ENCODE peak calls at places on chromosomes 16 and 17, in five cellular contexts. S is K562, W is A549, O is GM12878, U is H1. R is an unnamed sample.

GRCh38 chr17:81871387-81872120 is 417 bp upstream of the ARHGDIA start:
- DNase-seq in U (peak), S (no peak), W (peak), O (peak), R (peak)

GRCh38 chr17:60392845-60393702 is 1.1 kb upstream of the USP32 start:
- DNase-seq in W (peak), U (no peak), O (peak), S (no peak), R (peak)

GRCh38 chr16:27720731-27721547 is 171.0 kb downstream of the KATNIP start:
- DNase-seq in W (no peak), O (no peak), S (no peak), U (no peak), R (no peak)

GRCh38 chr17:15920758-15921239 is 24.1 kb upstream of the ADORA2B start:
- DNase-seq in W (peak), U (no peak), S (peak), O (no peak), R (no peak)

GRCh38 chr17:81519284-81520020 is 6.9 kb upstream of the ACTG1 start:
- DNase-seq in W (peak), U (peak), O (no peak), S (peak), R (no peak)

GRCh38 chr17:14337596-14338079 is 36.8 kb downstream of the HS3ST3B1 start:
- DNase-seq in O (no peak), W (no peak), S (no peak), U (no peak), R (no peak)

GRCh38 chr17:34598161-34598776 is 18.9 kb downstream of the TMEM132E start:
- DNase-seq in U (peak), S (peak), O (no peak), W (no peak), R (peak)

GRCh38 chr16:46790599-46791270 is 40.2 kb downstream of the C16orf87 start:
- DNase-seq in S (no peak), O (no peak), W (no peak), U (no peak), R (no peak)

GRCh38 chr17:81563861-81564586 is 11.9 kb upstream of the FAAP100 start:
- DNase-seq in O (no peak), U (no peak), S (no peak), W (no peak), R (no peak)

GRCh38 chr16:22317625-22318024 is 20.4 kb downstream of the POLR3E start:
- DNase-seq in S (no peak), W (no peak), O (no peak), U (no peak), R (no peak)

GRCh38 chr17:77556408-77557068 is 402.0 kb upstream of the TNRC6C start:
- DNase-seq in S (no peak), O (no peak), U (no peak), W (no peak), R (no peak)

GRCh38 chr17:74759941-74760340 is 11.5 kb downstream of the NHERF1 start:
- DNase-seq in W (no peak), S (no peak), U (no peak), O (no peak), R (peak)

GRCh38 chr16:13307255-13307654 is 405.9 kb downstream of the SHISA9 start:
- DNase-seq in U (no peak), W (no peak), O (no peak), S (no peak), R (no peak)

GRCh38 chr17:18280766-18281165 is 20.3 kb downstream of the MIEF2 start:
- DNase-seq in U (no peak), O (no peak), W (no peak), S (peak), R (no peak)

GRCh38 chr17:80777274-80777673 is 214.4 kb upstream of the CHMP6 start:
- DNase-seq in U (no peak), S (no peak), O (no peak), W (no peak), R (no peak)

DNA sequence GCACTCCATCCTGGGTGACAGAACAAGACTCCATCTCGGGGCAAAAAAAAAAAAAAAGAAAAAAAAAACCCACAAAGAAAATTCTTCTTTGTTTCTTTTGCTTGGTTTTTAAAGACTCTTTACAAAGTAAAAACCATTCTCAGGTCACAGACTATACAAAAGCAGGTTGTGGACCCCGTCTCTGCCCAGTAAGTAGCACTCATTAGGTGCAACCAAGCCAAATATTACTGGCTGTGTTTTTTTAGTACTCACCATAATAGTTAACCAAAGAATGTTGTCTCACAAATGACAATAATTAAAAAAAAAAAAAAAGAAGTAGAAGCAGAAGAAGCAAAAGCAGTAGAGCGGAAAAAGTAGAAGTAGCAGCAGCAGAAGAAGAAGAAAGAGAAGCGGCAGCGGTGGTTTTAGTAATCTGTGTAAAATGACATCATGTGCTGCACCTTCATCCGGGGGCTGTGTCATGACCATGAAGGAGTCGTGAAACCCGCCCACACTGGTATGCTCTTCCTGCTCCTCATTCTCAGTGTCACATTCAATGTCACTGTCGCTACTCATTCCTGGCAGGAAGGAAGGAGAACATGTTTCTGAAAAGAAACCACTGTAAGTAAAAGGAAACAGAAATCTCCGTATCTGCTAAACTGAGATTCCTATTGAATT is 105.4 kb downstream of the TRIM37 start:
- DNase-seq in O (peak), W (no peak), S (peak), U (no peak), R (no peak)
- TF ChIP-seq CHD2 in O (peak), W (no peak), S (no peak), U (no peak), R (no peak)

GRCh38 chr16:2784536-2785100 is 2.7 kb downstream of the PRSS33 start:
- DNase-seq in O (no peak), W (no peak), U (no peak), S (no peak), R (no peak)
- TF ChIP-seq CHD2 in O (no peak), W (no peak), U (no peak), S (no peak), R (no peak)

GRCh38 chr16:77944631-77945030 is 77.7 kb upstream of the CLEC3A start:
- DNase-seq in O (no peak), S (no peak), U (no peak), W (no peak), R (no peak)
- TF ChIP-seq CHD2 in O (no peak), S (no peak), U (no peak), W (no peak), R (no peak)

GRCh38 chr16:30782486-30783279 is 4.3 kb downstream of the ZNF629 start:
- DNase-seq in U (no peak), W (no peak), S (no peak), O (no peak), R (no peak)
- TF ChIP-seq CHD2 in U (no peak), W (no peak), S (no peak), O (no peak), R (no peak)

DNA sequence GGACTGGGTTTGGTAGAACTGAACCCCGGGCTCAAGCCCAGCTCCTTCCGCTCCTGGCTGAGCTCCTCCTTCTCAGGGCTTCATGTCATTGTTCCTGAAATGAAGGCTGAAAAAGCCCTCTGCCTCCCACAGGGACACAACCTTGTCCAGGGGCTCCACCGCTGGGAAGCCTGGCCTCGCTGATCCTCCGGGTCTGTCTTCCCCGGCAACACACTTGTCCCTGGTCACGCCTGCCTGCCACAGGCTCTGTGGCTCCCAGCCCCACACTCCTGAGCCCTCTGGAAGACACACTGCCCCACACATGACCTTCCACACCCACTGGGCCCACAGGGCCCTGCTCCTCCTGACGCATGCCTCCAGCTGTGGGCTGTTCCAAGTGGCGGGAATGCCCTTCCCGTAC is 18.0 kb upstream of the ZC3H18 start:
- DNase-seq in W (no peak), O (no peak), S (no peak), U (no peak), R (no peak)
- TF ChIP-seq CHD2 in W (no peak), O (no peak), S (no peak), U (no peak), R (no peak)

DNA sequence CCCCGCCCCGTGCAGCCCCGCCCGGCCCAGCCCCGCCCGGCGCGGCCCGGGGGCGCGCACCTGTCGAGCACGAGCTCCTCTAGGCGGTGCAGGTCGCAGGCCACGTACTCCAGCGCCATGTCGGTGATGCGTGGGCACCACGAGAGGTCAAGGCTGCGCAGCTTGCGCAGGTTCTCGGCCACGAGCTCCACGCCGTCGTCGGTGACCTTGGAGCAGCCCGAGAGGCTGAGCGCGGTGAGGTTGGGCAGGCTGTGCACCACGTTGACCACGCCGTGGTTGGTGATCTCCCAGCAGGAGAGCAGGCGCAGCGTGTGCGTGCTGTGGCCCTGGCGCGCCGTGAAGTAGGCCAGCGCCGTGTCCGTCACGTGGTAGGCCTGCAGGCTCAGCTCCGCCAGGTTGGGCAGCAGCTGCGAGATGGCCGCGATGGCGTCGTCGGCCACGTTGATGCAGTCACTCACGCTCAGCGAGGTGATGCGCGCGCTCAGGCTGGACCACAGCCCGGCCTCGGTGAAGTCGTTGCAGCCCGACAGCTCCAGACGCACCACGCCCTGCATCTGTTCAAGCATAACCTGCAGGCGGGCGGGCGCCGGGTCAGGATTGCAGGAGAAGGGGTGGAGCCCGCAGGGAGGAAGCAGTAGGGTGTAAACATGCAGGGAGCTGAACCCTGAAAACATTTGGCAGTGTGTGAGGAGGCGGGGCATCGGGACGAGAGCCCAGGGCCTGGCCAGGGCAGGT is 5.3 kb upstream of the WDR24 start:
- DNase-seq in W (no peak), U (peak), S (peak), O (no peak), R (no peak)
- TF ChIP-seq CHD2 in W (no peak), U (no peak), S (no peak), O (no peak), R (no peak)

DNA sequence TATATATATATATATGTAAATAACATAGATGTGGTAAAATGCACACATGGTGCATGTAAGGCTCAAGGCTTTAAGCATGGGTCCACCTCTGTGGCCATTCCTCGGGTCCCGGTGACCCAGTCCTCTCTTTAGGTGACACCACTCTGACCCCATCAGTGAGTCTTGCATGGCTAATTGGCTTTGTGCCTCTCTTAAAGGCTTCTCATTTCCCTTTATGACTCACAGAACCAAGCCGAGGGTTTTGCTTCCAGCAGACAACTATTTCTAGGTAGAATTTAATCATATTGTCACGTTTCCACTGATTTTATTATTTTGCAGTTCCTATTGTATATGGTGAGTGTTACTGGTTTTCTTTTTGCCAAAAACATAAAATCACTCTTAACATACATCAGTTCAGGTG is 59.7 kb downstream of the PLCG2 start:
- DNase-seq in W (no peak), O (peak), S (no peak), U (no peak), R (no peak)
- TF ChIP-seq CHD2 in W (no peak), O (no peak), S (no peak), U (no peak), R (no peak)

GRCh38 chr17:62824290-62825135 is 16.4 kb upstream of the MARCHF10 start:
- DNase-seq in U (no peak), S (no peak), O (no peak), W (peak), R (no peak)

GRCh38 chr17:62825182-62825581 is 17.1 kb upstream of the MARCHF10 start:
- DNase-seq in S (no peak), U (no peak), O (no peak), W (no peak), R (no peak)

GRCh38 chr17:62826956-62827355 is 18.8 kb upstream of the MARCHF10 start:
- DNase-seq in O (no peak), S (no peak), U (no peak), W (no peak), R (no peak)

GRCh38 chr17:62832405-62832804 is 24.3 kb upstream of the MARCHF10 start:
- DNase-seq in O (no peak), U (no peak), W (no peak), S (no peak), R (no peak)

DNA sequence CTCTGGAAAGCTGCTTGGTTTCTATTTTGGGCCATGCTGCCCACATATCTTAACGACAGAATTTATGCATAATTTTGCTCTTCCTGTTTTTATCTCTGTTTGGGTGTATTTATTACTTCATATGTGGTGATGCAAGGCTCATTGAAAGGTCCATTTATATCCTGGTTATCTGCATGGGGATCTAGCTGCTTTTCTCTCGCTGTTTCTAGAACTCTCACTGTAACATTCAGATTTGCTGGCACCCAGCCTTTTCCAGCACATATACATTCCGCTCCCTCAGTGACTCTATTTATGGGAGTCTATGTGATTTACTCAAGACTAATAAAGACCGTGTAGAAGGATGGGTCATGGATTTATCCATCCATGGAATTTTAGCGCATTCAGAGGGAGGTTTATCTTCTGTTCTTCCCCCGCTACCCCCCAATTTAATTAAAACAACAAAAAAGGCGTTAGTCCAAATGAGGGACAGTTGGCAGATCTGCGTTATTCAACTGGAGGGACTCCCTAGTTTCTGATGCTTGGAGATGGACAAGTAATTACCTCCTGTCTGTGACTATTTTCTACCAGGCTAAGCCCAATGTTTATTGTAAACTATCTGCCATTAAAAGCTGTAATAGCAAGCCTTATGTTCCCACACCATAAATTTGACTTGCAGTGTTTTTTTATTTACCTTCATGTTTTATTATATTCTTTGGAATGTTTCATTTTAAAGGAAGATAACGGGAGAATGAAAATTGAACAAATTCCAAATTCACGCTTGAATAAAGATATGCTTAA is 19.8 kb upstream of the MARCHF10 start:
- DNase-seq in S (no peak), O (no peak), W (no peak), U (no peak), R (peak)
- TF ChIP-seq CHD2 in S (no peak), O (no peak), W (no peak), U (no peak), R (no peak)

GRCh38 chr16:78183437-78183836 is 84.0 kb downstream of the WWOX start:
- DNase-seq in W (no peak), O (no peak), S (no peak), U (peak), R (no peak)
- TF ChIP-seq CHD2 in W (no peak), O (no peak), S (no peak), U (no peak), R (no peak)

DNA sequence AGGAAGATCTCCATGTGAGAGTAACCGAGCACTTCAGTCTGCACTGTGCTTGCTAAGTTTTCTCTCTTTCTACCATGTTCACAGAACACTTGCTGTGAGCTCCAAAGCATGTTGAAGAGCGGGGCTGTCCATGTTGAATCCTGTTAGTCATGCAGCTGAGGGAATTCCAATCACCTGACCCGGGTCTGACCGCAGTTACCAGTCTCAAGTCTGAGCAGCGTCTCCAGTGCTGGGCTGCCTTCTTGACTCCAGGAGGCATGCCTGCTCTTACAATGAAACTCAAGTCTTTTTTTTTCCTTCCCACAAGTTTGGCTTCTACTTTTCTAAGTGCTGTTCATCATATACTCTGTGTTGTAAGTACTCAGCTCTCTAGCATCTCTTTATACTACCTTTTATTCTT is 44.3 kb downstream of the HOXB1 start:
- DNase-seq in S (peak), U (no peak), O (no peak), W (peak), R (no peak)
- TF ChIP-seq CHD2 in S (no peak), U (no peak), O (no peak), W (no peak), R (no peak)